ENCODE peak calls at places on chromosomes 2 and 18, in ten cellular contexts. Z is lower lobe of right lung; I is activated effector memory CD4-positive, alpha-beta T cell treated with anti-CD3 and anti-CD28 coated beads, Interleukin-2, amount 50 U/mL, for 16 hours; F is NB4; B is fibroblast of pulmonary artery; Y is Daoy; Q is astrocyte of the spinal cord; C is RWPE1; R is iris pigment epithelial cell; H is nucleus accumbens. X is an unnamed sample.
A peak's percentile ranks its signal among the peaks of the same experiment; 100 is the strongest.

GRCh38 chr2:102582845-102583244 is 36.5 kb upstream of the SLC9A2 start:
- DNase-seq in Q (no peak), R (no peak), C (no peak), Y (no peak), H (no peak), Z (no peak), F (no peak), I (no peak), B (no peak), X (no peak)

GRCh38 chr18:34976899-34977786 is 64.1 kb upstream of the MAPRE2 start:
- DNase-seq in Q (no peak), B (peak; percentile 20), Y (peak; percentile 62), Z (peak; percentile 82), I (peak; percentile 89), C (no peak), R (peak; percentile 38), F (peak; percentile 71), H (peak; percentile 71), X (peak; percentile 44)

GRCh38 chr18:24398515-24398914 is 891 bp upstream of the OSBPL1A start:
- DNase-seq in Y (peak; percentile 72), I (no peak), Q (peak; percentile 52), Z (no peak), R (peak; percentile 51), F (peak; percentile 26), B (no peak), H (no peak), C (no peak), X (no peak)

GRCh38 chr18:69400253-69400975 is at the start of gene DOK6:
- DNase-seq in F (no peak), I (no peak), Y (no peak), Z (peak; percentile 50), R (peak; percentile 73), B (peak; percentile 77), C (no peak), Q (peak; percentile 71), H (peak; percentile 42), X (peak; percentile 40)

GRCh38 chr2:25664531-25665307 is 8.7 kb downstream of the DTNB start:
- DNase-seq in Q (peak; percentile 75), R (peak; percentile 77), F (peak; percentile 62), C (no peak), H (no peak), Z (peak; percentile 57), I (no peak), B (peak; percentile 82), Y (peak; percentile 77), X (peak; percentile 89)

GRCh38 chr18:57364460-57364859 is 12.1 kb downstream of the ST8SIA3 start:
- DNase-seq in Z (no peak), Q (no peak), C (no peak), Y (no peak), H (no peak), F (no peak), I (no peak), R (no peak), B (no peak), X (no peak)

GRCh38 chr2:108325756-108326155 is 37.1 kb downstream of the SULT1C2 start:
- DNase-seq in F (no peak), I (no peak), B (no peak), R (peak; percentile 28), Z (no peak), H (no peak), Q (no peak), C (no peak), Y (no peak), X (no peak)

GRCh38 chr2:172938713-172939375 is 136.8 kb upstream of the MAP3K20 start:
- DNase-seq in I (no peak), H (no peak), B (peak; percentile 21), Q (no peak), R (peak; percentile 75), Y (no peak), C (no peak), Z (no peak), F (no peak), X (no peak)

GRCh38 chr18:76450912-76451421 is 44.1 kb downstream of the ZNF516 start:
- DNase-seq in C (no peak), R (peak; percentile 62), F (peak; percentile 47), B (peak; percentile 78), Z (peak; percentile 61), I (no peak), Y (peak; percentile 73), Q (no peak), H (no peak), X (peak; percentile 71)

GRCh38 chr2:159285929-159286708 is at the start of gene WDSUB1:
- DNase-seq in Q (peak; percentile 56), C (peak; percentile 49), Z (peak; percentile 87), I (peak; percentile 75), B (peak; percentile 51), R (peak; percentile 56), H (peak; percentile 31), Y (peak; percentile 77), F (peak; percentile 76), X (peak; percentile 74)

GRCh38 chr2:126849991-126850535 is 48.6 kb upstream of the TEX51 start:
- DNase-seq in Q (no peak), Z (no peak), R (no peak), C (no peak), H (no peak), Y (no peak), I (no peak), F (no peak), B (no peak), X (no peak)

GRCh38 chr2:17756629-17757028 is 2.7 kb downstream of the GEN1 start:
- DNase-seq in Y (no peak), F (no peak), H (no peak), Q (no peak), I (no peak), C (no peak), R (peak; percentile 56), Z (no peak), B (peak; percentile 61), X (no peak)

GRCh38 chr2:19748711-19749506 is 152.9 kb downstream of the TTC32 start:
- DNase-seq in H (no peak), F (no peak), Q (no peak), Y (no peak), Z (no peak), I (no peak), C (no peak), R (no peak), B (no peak), X (no peak)

GRCh38 chr2:95276888-95277245 is 2.6 kb downstream of the PROM2 start:
- DNase-seq in Z (peak; percentile 12), Y (no peak), C (no peak), I (no peak), B (no peak), H (no peak), R (no peak), F (no peak), Q (no peak), X (no peak)

GRCh38 chr18:76426738-76427305 is 68.2 kb downstream of the ZNF516 start:
- DNase-seq in H (no peak), R (peak; percentile 14), I (peak; percentile 67), Y (no peak), F (peak; percentile 39), B (peak; percentile 31), Z (peak; percentile 70), Q (no peak), C (peak; percentile 32), X (peak; percentile 41)

GRCh38 chr2:112021269-112021668 is 33.8 kb upstream of the TMEM87B start:
- DNase-seq in H (no peak), Q (no peak), B (no peak), Y (no peak), I (no peak), Z (no peak), R (no peak), C (no peak), F (no peak), X (no peak)

GRCh38 chr2:12728221-12728777 is 11.6 kb downstream of the TRIB2 start:
- DNase-seq in I (peak; percentile 81), C (no peak), B (no peak), H (no peak), F (peak; percentile 39), Y (no peak), R (no peak), Z (no peak), Q (no peak), X (no peak)

GRCh38 chr2:131493199-131494018 is 1.2 kb upstream of the MZT2A start:
- DNase-seq in B (no peak), R (peak; percentile 8), H (no peak), I (no peak), Q (no peak), Z (no peak), Y (no peak), F (no peak), C (no peak), X (peak; percentile 17)

GRCh38 chr2:71306762-71307161 is 24.8 kb upstream of the ZNF638 start:
- DNase-seq in Y (peak; percentile 66), Z (no peak), C (no peak), I (no peak), R (no peak), B (peak; percentile 16), H (no peak), Q (peak; percentile 66), F (no peak), X (no peak)

GRCh38 chr2:192535956-192536685 is 341.4 kb upstream of the TMEFF2 start:
- DNase-seq in Y (no peak), B (peak; percentile 32), R (peak; percentile 26), H (no peak), Z (no peak), I (no peak), Q (no peak), C (no peak), F (no peak), X (no peak)

GRCh38 chr2:177264209-177264538 is 353 bp downstream of the NFE2L2 start:
- DNase-seq in Q (no peak), F (peak; percentile 73), H (peak; percentile 53), C (no peak), R (peak; percentile 54), Z (peak; percentile 71), B (no peak), Y (no peak), I (no peak), X (peak; percentile 59)

GRCh38 chr2:5692561-5693287 is 540 bp downstream of the SOX11 start:
- DNase-seq in Y (peak; percentile 63), H (no peak), C (no peak), R (peak; percentile 56), B (peak; percentile 7), Q (peak; percentile 72), F (no peak), I (no peak), Z (no peak), X (no peak)

GRCh38 chr2:207960911-207961310 is 64.4 kb downstream of the PLEKHM3 start:
- DNase-seq in Z (no peak), Y (no peak), B (no peak), H (no peak), F (no peak), Q (no peak), I (no peak), C (no peak), R (no peak), X (no peak)

GRCh38 chr2:191297031-191297430 is 51.8 kb downstream of the MYO1B start:
- DNase-seq in B (no peak), R (peak; percentile 34), C (no peak), Y (no peak), H (no peak), Q (no peak), I (no peak), F (no peak), Z (no peak), X (no peak)

GRCh38 chr2:162888641-162889040 is 50.1 kb upstream of the KCNH7 start:
- DNase-seq in Q (no peak), I (no peak), R (no peak), Z (no peak), B (peak; percentile 33), F (peak; percentile 25), H (no peak), Y (no peak), C (no peak), X (peak; percentile 37)

GRCh38 chr18:67771271-67771670 is 254.8 kb upstream of the DSEL start:
- DNase-seq in H (no peak), C (peak; percentile 26), B (peak; percentile 73), Q (peak; percentile 62), F (no peak), Y (no peak), Z (no peak), I (no peak), R (peak; percentile 84), X (peak; percentile 5)

GRCh38 chr2:86661333-86661732 is 37.7 kb upstream of the RNF103 start:
- DNase-seq in H (no peak), C (no peak), Q (peak; percentile 6), F (peak; percentile 52), Y (no peak), I (no peak), B (peak; percentile 5), R (peak; percentile 56), Z (no peak), X (no peak)

GRCh38 chr2:181891966-181892794 is 650 bp downstream of the ITPRID2 start:
- DNase-seq in F (peak; percentile 88), I (peak; percentile 84), Q (peak; percentile 80), C (peak; percentile 39), H (peak; percentile 69), Y (peak; percentile 74), B (peak; percentile 68), R (peak; percentile 61), Z (peak; percentile 84), X (peak; percentile 68)

X was measured in dermis blood vessel endothelial cell.